ENCODE peak calls at places on chromosomes 12 and 14, in four cellular contexts. C is mesendoderm, V is IMR-90, E is H1. Q is an unnamed sample.

GRCh38 chr12:22088886-22089285 is 42.9 kb downstream of the CMAS start:
- DNase-seq in C (no peak), V (no peak), E (no peak), Q (no peak)

GRCh38 chr12:120110550-120111501 is 5.7 kb downstream of the RAB35 start:
- DNase-seq in C (peak; percentile 51), V (no peak), E (no peak), Q (peak; percentile 72)

GRCh38 chr12:91138337-91138905 is 27.1 kb upstream of the LUM start:
- DNase-seq in C (peak; percentile 30), V (no peak), E (no peak), Q (no peak)

GRCh38 chr14:65282909-65283253 is 129.6 kb upstream of the FUT8 start:
- DNase-seq in C (no peak), V (no peak), E (no peak), Q (no peak)

GRCh38 chr12:56928262-56928661 is 5.9 kb downstream of the SDR9C7 start:
- DNase-seq in C (no peak), V (no peak), E (no peak), Q (no peak)

GRCh38 chr14:64983439-64984310 is 3.0 kb upstream of the FNTB start:
- DNase-seq in C (peak; percentile 60), V (peak; percentile 74), E (no peak), Q (no peak)

GRCh38 chr14:46964378-46964777 is 312.8 kb upstream of the RPL10L start:
- DNase-seq in C (no peak), V (no peak), E (no peak), Q (no peak)

GRCh38 chr14:67987596-67987995 is 168.0 kb downstream of the RAD51B start:
- DNase-seq in C (no peak), V (peak; percentile 95), E (no peak), Q (no peak)

GRCh38 chr14:99143126-99143525 is 128.9 kb downstream of the BCL11B start:
- DNase-seq in C (peak; percentile 96), V (no peak), E (no peak), Q (no peak)

GRCh38 chr12:104576980-104577925 is 120.5 kb downstream of the CHST11 start:
- DNase-seq in C (no peak), V (peak; percentile 79), E (no peak), Q (no peak)

GRCh38 chr12:113766133-113766879 is 199.8 kb downstream of the RBM19 start:
- DNase-seq in C (no peak), V (no peak), E (no peak), Q (no peak)

GRCh38 chr12:3200032-3200617 is 122.9 kb downstream of the TSPAN9 start:
- DNase-seq in C (peak; percentile 94), V (peak; percentile 65), E (peak; percentile 70), Q (peak; percentile 94)

GRCh38 chr14:90726656-90727055 is 89.6 kb downstream of the TTC7B start:
- DNase-seq in C (peak; percentile 83), V (peak; percentile 37), E (no peak), Q (peak; percentile 45)

GRCh38 chr14:103016071-103016470 is 41.3 kb downstream of the CDC42BPB start:
- DNase-seq in C (no peak), V (no peak), E (no peak), Q (peak; percentile 25)

GRCh38 chr12:120643574-120643973 is 3.1 kb downstream of the CABP1 start:
- DNase-seq in C (no peak), V (no peak), E (no peak), Q (no peak)

GRCh38 chr12:32198555-32198954 is 91.9 kb downstream of the BICD1 start:
- DNase-seq in C (no peak), V (peak; percentile 66), E (no peak), Q (no peak)

GRCh38 chr14:64422753-64423152 is 34.6 kb downstream of the MTHFD1 start:
- DNase-seq in C (no peak), V (no peak), E (no peak), Q (no peak)

GRCh38 chr12:105474672-105475071 is 144.2 kb downstream of the C12orf75 start:
- DNase-seq in C (no peak), V (peak; percentile 22), E (no peak), Q (no peak)

GRCh38 chr12:24198936-24199644 is 249.6 kb upstream of the SOX5 start:
- DNase-seq in C (no peak), V (no peak), E (no peak), Q (no peak)

GRCh38 chr14:61213930-61214329 is 67.2 kb downstream of the TMEM30B start:
- DNase-seq in C (no peak), V (peak; percentile 41), E (no peak), Q (no peak)

GRCh38 chr14:68523326-68523610 is 269.6 kb downstream of the ZFP36L1 start:
- DNase-seq in C (no peak), V (no peak), E (no peak), Q (no peak)

GRCh38 chr12:113203852-113204760 is 17.2 kb upstream of the TPCN1 start:
- DNase-seq in C (no peak), V (no peak), E (no peak), Q (no peak)

GRCh38 chr14:64806202-64806861 is 73.4 kb downstream of the SPTB start:
- DNase-seq in C (no peak), V (peak; percentile 92), E (no peak), Q (no peak)

GRCh38 chr14:85475113-85475512 is 54.8 kb upstream of the FLRT2 start:
- DNase-seq in C (no peak), V (no peak), E (no peak), Q (no peak)

GRCh38 chr12:66152732-66153131 is 17.1 kb downstream of the TMBIM4 start:
- DNase-seq in C (no peak), V (peak; percentile 56), E (no peak), Q (no peak)

GRCh38 chr14:101731187-101732080 is 30.1 kb upstream of the PPP2R5C start:
- DNase-seq in C (peak; percentile 86), V (peak; percentile 41), E (no peak), Q (peak; percentile 84)

GRCh38 chr12:47033081-47033480 is 46.3 kb upstream of the PCED1B start:
- DNase-seq in C (no peak), V (no peak), E (no peak), Q (peak; percentile 38)

GRCh38 chr14:74105381-74105780 is 20.6 kb downstream of the LIN52 start:
- DNase-seq in C (no peak), V (no peak), E (no peak), Q (no peak)

GRCh38 chr14:51880810-51881580 is 20.6 kb downstream of the GNG2 start:
- DNase-seq in C (no peak), V (no peak), E (no peak), Q (no peak)
- H3K56ac ChIP-seq in C (no peak overlapping the region), V (no peak overlapping the region), E (no peak overlapping the region), Q (no peak overlapping the region)

DNA sequence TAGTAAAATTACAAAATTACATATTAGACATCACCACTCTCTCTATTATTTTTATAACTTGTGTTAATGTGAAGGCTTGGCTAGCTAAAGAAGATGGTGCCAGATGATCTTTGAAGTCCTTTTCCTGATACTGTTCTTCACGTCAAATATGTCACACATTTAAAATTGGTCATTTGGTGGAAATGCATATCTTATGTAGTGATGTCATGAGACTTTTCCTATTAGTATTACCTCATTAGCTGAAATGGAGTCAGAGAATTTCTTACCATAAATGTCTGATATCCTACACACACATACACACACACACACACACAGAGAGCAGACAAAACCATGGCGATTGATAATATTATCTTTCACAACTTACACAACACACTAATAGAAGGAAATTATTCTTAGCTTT is 124.8 kb upstream of the PTPRB start:
- DNase-seq in C (no peak), V (no peak), E (no peak), Q (no peak)
- H3K56ac ChIP-seq in C (no peak overlapping the region), V (no peak overlapping the region), E (no peak overlapping the region), Q (no peak overlapping the region)

GRCh38 chr12:28051516-28052456 is 79.3 kb upstream of the PTHLH start:
- DNase-seq in C (no peak), V (peak; percentile 72), E (no peak), Q (no peak)
- H3K56ac ChIP-seq in C (no peak overlapping the region), V (no peak overlapping the region), E (no peak overlapping the region), Q (no peak overlapping the region)

GRCh38 chr12:40557980-40558379 is 134.3 kb upstream of the CNTN1 start:
- DNase-seq in C (no peak), V (no peak), E (no peak), Q (no peak)

GRCh38 chr12:40551466-40551865 is 140.8 kb upstream of the CNTN1 start:
- DNase-seq in C (no peak), V (no peak), E (no peak), Q (no peak)

DNA sequence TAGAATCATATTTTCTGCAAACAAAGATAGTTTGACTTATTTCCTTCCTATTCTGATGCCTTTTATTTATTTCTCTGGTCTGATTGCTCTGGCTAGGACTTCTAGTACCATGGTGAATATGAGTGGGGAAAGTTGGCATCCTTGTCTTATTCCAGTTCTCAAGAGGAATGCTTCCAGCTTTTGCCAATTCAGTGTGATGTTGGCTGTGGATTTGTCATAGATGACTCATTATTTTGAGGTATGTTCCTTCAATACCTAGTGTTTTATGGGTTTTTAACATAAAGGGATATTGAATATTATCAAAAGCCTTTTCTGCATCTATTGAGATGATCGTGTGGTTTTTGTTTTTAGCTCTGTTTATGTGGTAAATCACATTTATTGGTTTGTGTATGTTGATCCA is 139.4 kb upstream of the CNTN1 start:
- DNase-seq in C (no peak), V (no peak), E (no peak), Q (no peak)
- H3K56ac ChIP-seq in C (no peak overlapping the region), V (no peak overlapping the region), E (no peak overlapping the region), Q (no peak overlapping the region)

DNA sequence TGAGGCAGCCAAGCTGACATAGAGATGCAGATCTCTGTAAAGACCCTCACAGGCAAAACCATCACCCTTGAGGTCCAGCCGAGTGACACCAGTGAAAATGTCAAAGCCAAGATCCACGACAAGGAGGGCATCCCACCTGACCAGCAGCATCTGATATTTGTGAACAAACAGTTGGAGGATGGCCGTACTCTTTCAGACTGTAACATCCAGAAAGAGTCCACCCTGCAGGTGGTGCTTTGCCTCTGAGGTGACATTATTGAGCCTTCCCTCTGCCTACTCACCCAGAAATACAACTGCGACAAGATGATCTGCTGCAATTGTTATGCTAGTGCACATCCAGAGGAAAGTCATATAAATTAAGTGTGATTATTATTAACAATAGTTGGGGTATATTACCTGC is 15.1 kb upstream of the SUPT16H start:
- DNase-seq in C (no peak), V (no peak), E (no peak), Q (no peak)
- H3K56ac ChIP-seq in C (no peak overlapping the region), V (no peak overlapping the region), E (no peak overlapping the region), Q (no peak overlapping the region)

DNA sequence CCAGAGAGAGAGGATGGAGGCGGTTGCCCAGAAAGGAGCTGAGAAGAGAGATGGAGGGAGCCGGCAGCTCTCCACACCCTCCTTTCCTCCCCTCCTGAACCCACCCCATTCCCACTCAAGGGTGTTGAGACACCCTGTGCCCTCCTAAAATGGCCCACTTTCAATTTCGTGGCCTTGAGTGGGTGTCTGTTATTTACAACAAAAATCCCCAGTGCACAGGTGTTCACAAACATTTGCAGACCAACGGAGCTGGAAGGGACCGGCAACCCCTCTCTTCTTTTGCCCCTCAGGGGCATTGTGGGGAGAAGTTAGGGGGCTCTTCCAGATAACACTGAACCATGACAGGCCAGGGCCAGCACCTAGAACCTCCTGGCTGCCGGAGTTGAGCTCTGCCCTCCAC is 296.1 kb downstream of the DPF3 start:
- DNase-seq in C (no peak), V (no peak), E (no peak), Q (no peak)
- H3K56ac ChIP-seq in C (no peak overlapping the region), V (no peak overlapping the region), E (no peak overlapping the region), Q (no peak overlapping the region)

GRCh38 chr12:117112268-117112595 is 13.0 kb upstream of the TESC start:
- DNase-seq in C (no peak), V (no peak), E (no peak), Q (no peak)

GRCh38 chr12:117105902-117106301 is 6.7 kb upstream of the TESC start:
- DNase-seq in C (no peak), V (no peak), E (no peak), Q (no peak)

GRCh38 chr12:117111386-117112267 is 12.4 kb upstream of the TESC start:
- DNase-seq in C (peak; percentile 57), V (no peak), E (no peak), Q (peak; percentile 63)

GRCh38 chr12:117113231-117113630 is 14.0 kb upstream of the TESC start:
- DNase-seq in C (no peak), V (no peak), E (no peak), Q (no peak)

GRCh38 chr12:117109943-117110342 is 10.7 kb upstream of the TESC start:
- DNase-seq in C (no peak), V (no peak), E (no peak), Q (no peak)
- H3K56ac ChIP-seq in C (no peak overlapping the region), V (no peak overlapping the region), E (no peak overlapping the region), Q (no peak overlapping the region)